ENCODE peak calls at places on chromosomes 12 and 14, in ten cellular contexts. T is uterus; F is CD8-positive, alpha-beta memory T cell; Y is fibroblast of lung; K is pancreas; V is tibial artery; U is ascending aorta; S is esophagus squamous epithelium; R is left ventricle myocardium inferior; I is stomach. X is an unnamed sample.

GRCh38 chr14:104219731-104220224 is 81.4 kb downstream of the KIF26A start:
- DNase-seq in T (no peak), F (no peak), Y (no peak), K (no peak), V (no peak), U (no peak), S (no peak), R (no peak), I (no peak), X (no peak)

GRCh38 chr12:128755565-128755964 is 68.2 kb downstream of the SLC15A4 start:
- DNase-seq in T (no peak), F (no peak), Y (no peak), K (no peak), V (no peak), U (no peak), S (no peak), R (no peak), I (no peak), X (no peak)

GRCh38 chr14:51884086-51884927 is 23.9 kb downstream of the GNG2 start:
- DNase-seq in T (no peak), F (no peak), Y (peak; percentile 88), K (no peak), V (no peak), U (no peak), S (no peak), R (no peak), I (no peak), X (peak; percentile 58)

GRCh38 chr14:75290851-75291250 is 12.2 kb downstream of the FOS start:
- DNase-seq in T (no peak), F (no peak), Y (no peak), K (no peak), V (no peak), U (peak; percentile 53), S (no peak), R (no peak), I (no peak), X (no peak)

GRCh38 chr12:64097346-64098105 is 124.6 kb downstream of the KICS2 start:
- DNase-seq in T (peak; percentile 36), F (no peak), Y (peak; percentile 35), K (no peak), V (no peak), U (no peak), S (no peak), R (no peak), I (no peak), X (no peak)

GRCh38 chr14:77645520-77646230 is 29.2 kb upstream of the SPTLC2 start:
- DNase-seq in T (no peak), F (no peak), Y (no peak), K (no peak), V (no peak), U (no peak), S (no peak), R (no peak), I (no peak), X (no peak)

GRCh38 chr12:78870539-78870938 is 6.0 kb downstream of the SYT1 start:
- DNase-seq in T (no peak), F (no peak), Y (no peak), K (no peak), V (no peak), U (no peak), S (no peak), R (no peak), I (no peak), X (no peak)

GRCh38 chr12:27970391-27970980 is 2.0 kb downstream of the PTHLH start:
- DNase-seq in T (peak; percentile 25), F (no peak), Y (peak; percentile 35), K (peak; percentile 23), V (peak; percentile 24), U (no peak), S (no peak), R (no peak), I (no peak), X (peak; percentile 69)

GRCh38 chr14:93105362-93105761 is 10.4 kb downstream of the ITPK1 start:
- DNase-seq in T (no peak), F (no peak), Y (peak; percentile 62), K (peak; percentile 39), V (peak; percentile 57), U (no peak), S (no peak), R (peak; percentile 44), I (peak; percentile 41), X (peak; percentile 27)

GRCh38 chr14:52018252-52018651 is 28.9 kb downstream of the RTRAF start:
- DNase-seq in T (no peak), F (no peak), Y (peak; percentile 49), K (no peak), V (no peak), U (no peak), S (no peak), R (no peak), I (no peak), X (peak; percentile 84)

GRCh38 chr12:111406474-111407370 is 999 bp downstream of the SH2B3 start:
- DNase-seq in T (no peak), F (peak; percentile 41), Y (no peak), K (peak; percentile 57), V (peak; percentile 55), U (peak; percentile 74), S (no peak), R (peak; percentile 53), I (no peak), X (peak; percentile 36)

GRCh38 chr12:9736931-9737705 is 4.2 kb upstream of the CLECL1 start:
- DNase-seq in T (no peak), F (no peak), Y (no peak), K (no peak), V (no peak), U (no peak), S (no peak), R (no peak), I (no peak), X (no peak)

GRCh38 chr14:65703996-65704395 is 291.5 kb downstream of the FUT8 start:
- DNase-seq in T (no peak), F (no peak), Y (peak; percentile 44), K (no peak), V (no peak), U (no peak), S (no peak), R (no peak), I (no peak), X (peak; percentile 48)

GRCh38 chr12:54624316-54625279 is 10.1 kb downstream of the LACRT start:
- DNase-seq in T (no peak), F (no peak), Y (no peak), K (no peak), V (no peak), U (no peak), S (no peak), R (no peak), I (no peak), X (no peak)

GRCh38 chr14:69522026-69522425 is 37.5 kb downstream of the PLEKHD1 start:
- DNase-seq in T (no peak), F (no peak), Y (no peak), K (no peak), V (no peak), U (no peak), S (no peak), R (no peak), I (no peak), X (no peak)
- H3K4me1 ChIP-seq in T (no peaks in the 10 kb centered on the region), F (no peaks in the 10 kb centered on the region), Y (no peaks in the 10 kb centered on the region), K (no peaks in the 10 kb centered on the region), V (no peaks in the 10 kb centered on the region), U (no peaks in the 10 kb centered on the region), S (no peaks in the 10 kb centered on the region), R (no peaks in the 10 kb centered on the region), I (no peaks in the 10 kb centered on the region), X (no peaks in the 10 kb centered on the region)

DNA sequence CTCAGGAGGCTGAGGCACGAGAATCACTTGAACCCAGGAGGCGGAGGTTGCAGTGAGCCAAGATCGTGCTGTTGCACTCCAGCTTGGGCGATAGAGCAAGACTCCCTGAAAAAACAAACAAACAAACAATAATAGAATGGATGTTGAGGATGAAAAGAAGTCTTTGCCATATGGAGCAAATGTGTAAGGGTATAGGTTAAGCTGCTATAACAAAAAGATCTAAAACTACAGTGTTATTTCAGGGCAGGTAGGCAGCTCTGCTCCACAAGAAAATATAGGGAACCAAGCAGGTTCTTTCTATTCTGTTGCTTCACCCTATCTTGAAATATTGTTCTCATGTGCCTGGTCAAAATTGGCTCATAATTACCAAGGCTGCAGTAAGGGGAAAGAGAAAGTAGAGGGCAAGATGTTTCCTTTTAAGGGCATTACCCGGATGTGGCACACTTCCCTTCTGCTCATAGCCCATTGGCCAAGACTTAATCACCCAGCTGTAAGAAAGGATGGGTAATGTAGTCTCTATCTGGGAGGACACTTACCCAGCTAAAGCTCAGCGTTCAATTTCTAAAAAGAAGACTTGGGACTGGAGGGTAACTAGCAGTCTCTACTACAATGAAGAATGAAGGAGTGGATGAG is 23.5 kb downstream of the SDSL start:
- DNase-seq in T (no peak), F (no peak), Y (no peak), K (no peak), V (no peak), U (no peak), S (no peak), R (no peak), I (no peak), X (no peak)
- H3K4me3 ChIP-seq in T (no peak overlapping the region), F (no peak overlapping the region), Y (no peak overlapping the region), K (no peak overlapping the region), V (no peak overlapping the region), U (no peak overlapping the region), S (no peak overlapping the region), R (no peak overlapping the region), I (no peak overlapping the region), X (no peak overlapping the region)

DNA sequence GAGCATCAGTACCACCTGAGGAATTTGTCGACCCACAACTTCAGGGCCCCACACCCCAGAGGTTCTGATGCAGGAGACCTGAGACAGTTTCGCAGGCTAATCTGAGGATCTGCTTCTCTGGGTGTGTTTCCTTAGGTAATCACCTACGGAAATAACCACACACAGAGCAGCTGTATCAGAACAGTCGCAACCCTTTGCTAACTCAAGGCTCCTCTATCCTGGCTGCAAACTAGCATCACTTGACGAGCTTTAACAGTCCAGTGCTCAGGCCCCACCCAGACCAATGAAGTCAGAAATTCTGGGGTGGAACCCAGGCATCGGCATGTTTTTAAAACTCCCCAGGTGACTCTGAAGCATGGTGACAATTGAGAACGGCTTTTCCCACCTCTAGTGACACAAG is 20.7 kb downstream of the SLC7A7 start:
- DNase-seq in T (no peak), F (no peak), Y (no peak), K (no peak), V (no peak), U (no peak), S (no peak), R (no peak), I (no peak), X (no peak)
- H3K4me1 ChIP-seq in T (no peaks in the 10 kb centered on the region), F (no peaks in the 10 kb centered on the region), Y (no peaks in the 10 kb centered on the region), K (no peaks in the 10 kb centered on the region), V (no peaks in the 10 kb centered on the region), U (no peaks in the 10 kb centered on the region), S (no peaks in the 10 kb centered on the region), R (no peaks in the 10 kb centered on the region), I (peaks cover 7% of the 10 kb centered on the region), X (peaks cover 16% of the 10 kb centered on the region)

DNA sequence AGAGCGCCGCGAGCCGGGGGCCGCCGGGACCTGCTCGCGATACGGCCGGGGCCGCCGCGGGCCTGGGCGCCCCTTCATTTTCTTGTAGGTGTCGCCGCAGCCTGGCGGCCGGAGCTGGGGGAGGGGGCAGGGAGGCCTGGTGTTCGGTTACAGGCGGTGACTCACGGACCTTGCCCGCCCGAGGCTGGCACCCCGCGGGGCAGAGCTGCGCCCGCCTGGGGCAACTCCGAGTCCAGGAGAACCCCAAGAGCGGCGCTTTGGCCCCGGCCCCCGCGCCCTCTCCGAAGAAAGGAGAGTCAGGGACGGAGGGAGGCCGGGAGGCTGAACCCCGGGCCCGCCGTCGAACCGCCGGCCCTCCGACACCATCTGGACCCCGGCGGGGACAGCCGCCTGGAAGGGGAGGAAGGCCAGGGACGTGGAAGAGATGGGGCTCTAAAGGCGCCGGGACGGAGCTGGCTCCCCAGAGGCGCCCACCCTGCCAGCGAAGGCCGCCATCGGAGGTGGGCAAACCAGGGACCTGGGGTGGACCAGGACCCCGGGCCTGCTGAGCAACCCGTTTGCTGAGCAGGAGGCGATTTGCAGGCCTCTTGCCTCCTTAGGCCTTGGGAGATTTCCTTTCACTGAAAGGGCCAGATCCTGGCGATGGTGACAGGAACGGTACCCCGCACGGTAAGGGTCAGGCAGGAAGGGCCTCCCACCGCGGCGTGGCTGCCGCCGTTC is 828 bp upstream of the NUAK1 start:
- DNase-seq in T (peak; percentile 76), F (no peak), Y (peak; percentile 76), K (peak; percentile 87), V (peak; percentile 78), U (peak; percentile 93), S (no peak), R (peak; percentile 79), I (peak; percentile 79), X (peak; percentile 90)
- H3K4me3 ChIP-seq in T (peak overlapping the region; percentile 91), F (no peak overlapping the region), Y (peak overlapping the region; percentile 73), K (peak overlapping the region; percentile 82), V (peak overlapping the region; percentile 82), U (peak overlapping the region; percentile 95), S (peak overlapping the region; percentile 82), R (peak overlapping the region; percentile 95), I (peak overlapping the region; percentile 69), X (peak overlapping the region; percentile 88)

X was measured in adipocyte.